ENCODE peak calls at places on chromosome 7, in ten cellular contexts. One of them, this sample, is unnamed.

GRCh38 chr7:129454249-129454551 is 20.0 kb downstream of the STRIP2 start:
- ATAC-seq in A549: no peak
- ATAC-seq in left cardiac atrium: peak; percentile 14
- ATAC-seq in activated naive CD8-positive, alpha-beta T cell treated with anti-CD3 and anti-CD28 coated beads, Interleukin-2, amount 10 ng/mL, durations not matched to agents 7 days and 5 days: no peak
- ATAC-seq in gastroesophageal sphincter: no peak
- ATAC-seq in naive B cell: no peak
- ATAC-seq in activated T-cell treated with anti-CD3 and anti-CD28 coated beads, Interleukin-2, amount 50 U/mL, for 72 hours: no peak
- ATAC-seq in natural killer cell: no peak
- ATAC-seq in Right ventricle myocardium superior: no peak
- ATAC-seq in CD4-positive, CD25-positive, alpha-beta regulatory T cell: no peak
- ATAC-seq in this sample: no peak

GRCh38 chr7:16528520-16528919 is 1.9 kb downstream of the LRRC72 start:
- ATAC-seq in A549: no peak
- ATAC-seq in left cardiac atrium: no peak
- ATAC-seq in activated naive CD8-positive, alpha-beta T cell treated with anti-CD3 and anti-CD28 coated beads, Interleukin-2, amount 10 ng/mL, durations not matched to agents 7 days and 5 days: no peak
- ATAC-seq in gastroesophageal sphincter: no peak
- ATAC-seq in naive B cell: no peak
- ATAC-seq in activated T-cell treated with anti-CD3 and anti-CD28 coated beads, Interleukin-2, amount 50 U/mL, for 72 hours: peak; percentile 25
- ATAC-seq in natural killer cell: no peak
- ATAC-seq in Right ventricle myocardium superior: no peak
- ATAC-seq in CD4-positive, CD25-positive, alpha-beta regulatory T cell: no peak
- ATAC-seq in this sample: no peak

GRCh38 chr7:360454-361100 is 70.6 kb downstream of the FOXL3 start:
- ATAC-seq in A549: no peak
- ATAC-seq in left cardiac atrium: no peak
- ATAC-seq in activated naive CD8-positive, alpha-beta T cell treated with anti-CD3 and anti-CD28 coated beads, Interleukin-2, amount 10 ng/mL, durations not matched to agents 7 days and 5 days: peak; percentile 62
- ATAC-seq in gastroesophageal sphincter: no peak
- ATAC-seq in naive B cell: no peak
- ATAC-seq in activated T-cell treated with anti-CD3 and anti-CD28 coated beads, Interleukin-2, amount 50 U/mL, for 72 hours: peak; percentile 75
- ATAC-seq in natural killer cell: no peak
- ATAC-seq in Right ventricle myocardium superior: no peak
- ATAC-seq in CD4-positive, CD25-positive, alpha-beta regulatory T cell: peak; percentile 46
- ATAC-seq in this sample: no peak

GRCh38 chr7:14414274-14414986 is 425.0 kb upstream of the ETV1 start:
- ATAC-seq in A549: no peak
- ATAC-seq in left cardiac atrium: peak; percentile 92
- ATAC-seq in activated naive CD8-positive, alpha-beta T cell treated with anti-CD3 and anti-CD28 coated beads, Interleukin-2, amount 10 ng/mL, durations not matched to agents 7 days and 5 days: no peak
- ATAC-seq in gastroesophageal sphincter: no peak
- ATAC-seq in naive B cell: no peak
- ATAC-seq in activated T-cell treated with anti-CD3 and anti-CD28 coated beads, Interleukin-2, amount 50 U/mL, for 72 hours: no peak
- ATAC-seq in natural killer cell: no peak
- ATAC-seq in Right ventricle myocardium superior: peak; percentile 96
- ATAC-seq in CD4-positive, CD25-positive, alpha-beta regulatory T cell: no peak
- ATAC-seq in this sample: no peak

GRCh38 chr7:1592299-1592842 is 22.5 kb upstream of the PSMG3 start:
- ATAC-seq in A549: no peak
- ATAC-seq in left cardiac atrium: no peak
- ATAC-seq in activated naive CD8-positive, alpha-beta T cell treated with anti-CD3 and anti-CD28 coated beads, Interleukin-2, amount 10 ng/mL, durations not matched to agents 7 days and 5 days: peak; percentile 28
- ATAC-seq in gastroesophageal sphincter: no peak
- ATAC-seq in naive B cell: peak; percentile 79
- ATAC-seq in activated T-cell treated with anti-CD3 and anti-CD28 coated beads, Interleukin-2, amount 50 U/mL, for 72 hours: peak; percentile 3
- ATAC-seq in natural killer cell: peak; percentile 16
- ATAC-seq in Right ventricle myocardium superior: no peak
- ATAC-seq in CD4-positive, CD25-positive, alpha-beta regulatory T cell: no peak
- ATAC-seq in this sample: peak; percentile 74

GRCh38 chr7:110941385-110941784 is 149.5 kb upstream of the LRRN3 start:
- ATAC-seq in A549: no peak
- ATAC-seq in left cardiac atrium: no peak
- ATAC-seq in activated naive CD8-positive, alpha-beta T cell treated with anti-CD3 and anti-CD28 coated beads, Interleukin-2, amount 10 ng/mL, durations not matched to agents 7 days and 5 days: no peak
- ATAC-seq in gastroesophageal sphincter: no peak
- ATAC-seq in naive B cell: no peak
- ATAC-seq in activated T-cell treated with anti-CD3 and anti-CD28 coated beads, Interleukin-2, amount 50 U/mL, for 72 hours: no peak
- ATAC-seq in natural killer cell: no peak
- ATAC-seq in Right ventricle myocardium superior: no peak
- ATAC-seq in CD4-positive, CD25-positive, alpha-beta regulatory T cell: no peak
- ATAC-seq in this sample: no peak

GRCh38 chr7:38316733-38317360 is 43.4 kb upstream of the TARP start:
- ATAC-seq in A549: no peak
- ATAC-seq in left cardiac atrium: no peak
- ATAC-seq in activated naive CD8-positive, alpha-beta T cell treated with anti-CD3 and anti-CD28 coated beads, Interleukin-2, amount 10 ng/mL, durations not matched to agents 7 days and 5 days: no peak
- ATAC-seq in gastroesophageal sphincter: no peak
- ATAC-seq in naive B cell: no peak
- ATAC-seq in activated T-cell treated with anti-CD3 and anti-CD28 coated beads, Interleukin-2, amount 50 U/mL, for 72 hours: no peak
- ATAC-seq in natural killer cell: peak; percentile 35
- ATAC-seq in Right ventricle myocardium superior: no peak
- ATAC-seq in CD4-positive, CD25-positive, alpha-beta regulatory T cell: no peak
- ATAC-seq in this sample: no peak

GRCh38 chr7:81810448-81811155 is 40.8 kb upstream of the HGF start:
- ATAC-seq in A549: no peak
- ATAC-seq in left cardiac atrium: peak; percentile 65
- ATAC-seq in activated naive CD8-positive, alpha-beta T cell treated with anti-CD3 and anti-CD28 coated beads, Interleukin-2, amount 10 ng/mL, durations not matched to agents 7 days and 5 days: no peak
- ATAC-seq in gastroesophageal sphincter: peak; percentile 71
- ATAC-seq in naive B cell: no peak
- ATAC-seq in activated T-cell treated with anti-CD3 and anti-CD28 coated beads, Interleukin-2, amount 50 U/mL, for 72 hours: no peak
- ATAC-seq in natural killer cell: no peak
- ATAC-seq in Right ventricle myocardium superior: peak; percentile 62
- ATAC-seq in CD4-positive, CD25-positive, alpha-beta regulatory T cell: no peak
- ATAC-seq in this sample: no peak

GRCh38 chr7:71019703-71020102 is 112.2 kb upstream of the GALNT17 start:
- ATAC-seq in A549: no peak
- ATAC-seq in left cardiac atrium: peak; percentile 88
- ATAC-seq in activated naive CD8-positive, alpha-beta T cell treated with anti-CD3 and anti-CD28 coated beads, Interleukin-2, amount 10 ng/mL, durations not matched to agents 7 days and 5 days: no peak
- ATAC-seq in gastroesophageal sphincter: peak; percentile 64
- ATAC-seq in naive B cell: no peak
- ATAC-seq in activated T-cell treated with anti-CD3 and anti-CD28 coated beads, Interleukin-2, amount 50 U/mL, for 72 hours: no peak
- ATAC-seq in natural killer cell: no peak
- ATAC-seq in Right ventricle myocardium superior: peak; percentile 60
- ATAC-seq in CD4-positive, CD25-positive, alpha-beta regulatory T cell: no peak
- ATAC-seq in this sample: no peak

GRCh38 chr7:87028636-87029035 is 30.8 kb downstream of the ELAPOR2 start:
- ATAC-seq in A549: no peak
- ATAC-seq in left cardiac atrium: no peak
- ATAC-seq in activated naive CD8-positive, alpha-beta T cell treated with anti-CD3 and anti-CD28 coated beads, Interleukin-2, amount 10 ng/mL, durations not matched to agents 7 days and 5 days: no peak
- ATAC-seq in gastroesophageal sphincter: no peak
- ATAC-seq in naive B cell: no peak
- ATAC-seq in activated T-cell treated with anti-CD3 and anti-CD28 coated beads, Interleukin-2, amount 50 U/mL, for 72 hours: no peak
- ATAC-seq in natural killer cell: no peak
- ATAC-seq in Right ventricle myocardium superior: no peak
- ATAC-seq in CD4-positive, CD25-positive, alpha-beta regulatory T cell: no peak
- ATAC-seq in this sample: no peak

GRCh38 chr7:34165927-34166550 is 260.7 kb downstream of the BMPER start:
- ATAC-seq in A549: peak; percentile 86
- ATAC-seq in left cardiac atrium: no peak
- ATAC-seq in activated naive CD8-positive, alpha-beta T cell treated with anti-CD3 and anti-CD28 coated beads, Interleukin-2, amount 10 ng/mL, durations not matched to agents 7 days and 5 days: no peak
- ATAC-seq in gastroesophageal sphincter: no peak
- ATAC-seq in naive B cell: no peak
- ATAC-seq in activated T-cell treated with anti-CD3 and anti-CD28 coated beads, Interleukin-2, amount 50 U/mL, for 72 hours: no peak
- ATAC-seq in natural killer cell: no peak
- ATAC-seq in Right ventricle myocardium superior: peak; percentile 48
- ATAC-seq in CD4-positive, CD25-positive, alpha-beta regulatory T cell: no peak
- ATAC-seq in this sample: no peak

GRCh38 chr7:154342971-154343633 is 290.9 kb downstream of the DPP6 start:
- ATAC-seq in A549: no peak
- ATAC-seq in left cardiac atrium: no peak
- ATAC-seq in activated naive CD8-positive, alpha-beta T cell treated with anti-CD3 and anti-CD28 coated beads, Interleukin-2, amount 10 ng/mL, durations not matched to agents 7 days and 5 days: no peak
- ATAC-seq in gastroesophageal sphincter: no peak
- ATAC-seq in naive B cell: no peak
- ATAC-seq in activated T-cell treated with anti-CD3 and anti-CD28 coated beads, Interleukin-2, amount 50 U/mL, for 72 hours: no peak
- ATAC-seq in natural killer cell: no peak
- ATAC-seq in Right ventricle myocardium superior: no peak
- ATAC-seq in CD4-positive, CD25-positive, alpha-beta regulatory T cell: no peak
- ATAC-seq in this sample: no peak

GRCh38 chr7:22694597-22695207 is 32.3 kb upstream of the IL6 start:
- ATAC-seq in A549: no peak
- ATAC-seq in left cardiac atrium: no peak
- ATAC-seq in activated naive CD8-positive, alpha-beta T cell treated with anti-CD3 and anti-CD28 coated beads, Interleukin-2, amount 10 ng/mL, durations not matched to agents 7 days and 5 days: peak; percentile 70
- ATAC-seq in gastroesophageal sphincter: no peak
- ATAC-seq in naive B cell: peak; percentile 68
- ATAC-seq in activated T-cell treated with anti-CD3 and anti-CD28 coated beads, Interleukin-2, amount 50 U/mL, for 72 hours: no peak
- ATAC-seq in natural killer cell: no peak
- ATAC-seq in Right ventricle myocardium superior: no peak
- ATAC-seq in CD4-positive, CD25-positive, alpha-beta regulatory T cell: no peak
- ATAC-seq in this sample: peak; percentile 51

GRCh38 chr7:140512317-140513000 is 33.2 kb upstream of the MKRN1 start:
- ATAC-seq in A549: peak; percentile 79
- ATAC-seq in left cardiac atrium: peak; percentile 35
- ATAC-seq in activated naive CD8-positive, alpha-beta T cell treated with anti-CD3 and anti-CD28 coated beads, Interleukin-2, amount 10 ng/mL, durations not matched to agents 7 days and 5 days: no peak
- ATAC-seq in gastroesophageal sphincter: no peak
- ATAC-seq in naive B cell: no peak
- ATAC-seq in activated T-cell treated with anti-CD3 and anti-CD28 coated beads, Interleukin-2, amount 50 U/mL, for 72 hours: no peak
- ATAC-seq in natural killer cell: no peak
- ATAC-seq in Right ventricle myocardium superior: peak; percentile 37
- ATAC-seq in CD4-positive, CD25-positive, alpha-beta regulatory T cell: no peak
- ATAC-seq in this sample: peak; percentile 41

GRCh38 chr7:139080905-139081304 is 28.6 kb downstream of the ZC3HAV1 start:
- ATAC-seq in A549: no peak
- ATAC-seq in left cardiac atrium: no peak
- ATAC-seq in activated naive CD8-positive, alpha-beta T cell treated with anti-CD3 and anti-CD28 coated beads, Interleukin-2, amount 10 ng/mL, durations not matched to agents 7 days and 5 days: peak; percentile 8
- ATAC-seq in gastroesophageal sphincter: no peak
- ATAC-seq in naive B cell: no peak
- ATAC-seq in activated T-cell treated with anti-CD3 and anti-CD28 coated beads, Interleukin-2, amount 50 U/mL, for 72 hours: no peak
- ATAC-seq in natural killer cell: no peak
- ATAC-seq in Right ventricle myocardium superior: no peak
- ATAC-seq in CD4-positive, CD25-positive, alpha-beta regulatory T cell: no peak
- ATAC-seq in this sample: no peak

GRCh38 chr7:30894866-30895408 is 16.7 kb upstream of the AQP1 start:
- ATAC-seq in A549: peak; percentile 44
- ATAC-seq in left cardiac atrium: no peak
- ATAC-seq in activated naive CD8-positive, alpha-beta T cell treated with anti-CD3 and anti-CD28 coated beads, Interleukin-2, amount 10 ng/mL, durations not matched to agents 7 days and 5 days: no peak
- ATAC-seq in gastroesophageal sphincter: no peak
- ATAC-seq in naive B cell: no peak
- ATAC-seq in activated T-cell treated with anti-CD3 and anti-CD28 coated beads, Interleukin-2, amount 50 U/mL, for 72 hours: no peak
- ATAC-seq in natural killer cell: no peak
- ATAC-seq in Right ventricle myocardium superior: no peak
- ATAC-seq in CD4-positive, CD25-positive, alpha-beta regulatory T cell: no peak
- ATAC-seq in this sample: no peak

GRCh38 chr7:11701829-11702560 is 130.0 kb downstream of the THSD7A start:
- ATAC-seq in A549: peak; percentile 64
- ATAC-seq in left cardiac atrium: no peak
- ATAC-seq in activated naive CD8-positive, alpha-beta T cell treated with anti-CD3 and anti-CD28 coated beads, Interleukin-2, amount 10 ng/mL, durations not matched to agents 7 days and 5 days: no peak
- ATAC-seq in gastroesophageal sphincter: no peak
- ATAC-seq in naive B cell: no peak
- ATAC-seq in activated T-cell treated with anti-CD3 and anti-CD28 coated beads, Interleukin-2, amount 50 U/mL, for 72 hours: no peak
- ATAC-seq in natural killer cell: no peak
- ATAC-seq in Right ventricle myocardium superior: no peak
- ATAC-seq in CD4-positive, CD25-positive, alpha-beta regulatory T cell: no peak
- ATAC-seq in this sample: no peak

GRCh38 chr7:15686957-15687644 is 618 bp upstream of the MEOX2 start:
- ATAC-seq in A549: peak; percentile 48
- ATAC-seq in left cardiac atrium: no peak
- ATAC-seq in activated naive CD8-positive, alpha-beta T cell treated with anti-CD3 and anti-CD28 coated beads, Interleukin-2, amount 10 ng/mL, durations not matched to agents 7 days and 5 days: no peak
- ATAC-seq in gastroesophageal sphincter: no peak
- ATAC-seq in naive B cell: no peak
- ATAC-seq in activated T-cell treated with anti-CD3 and anti-CD28 coated beads, Interleukin-2, amount 50 U/mL, for 72 hours: no peak
- ATAC-seq in natural killer cell: no peak
- ATAC-seq in Right ventricle myocardium superior: no peak
- ATAC-seq in CD4-positive, CD25-positive, alpha-beta regulatory T cell: no peak
- ATAC-seq in this sample: no peak

GRCh38 chr7:92667816-92668540 is 77.8 kb upstream of the FAM133B start:
- ATAC-seq in A549: no peak
- ATAC-seq in left cardiac atrium: no peak
- ATAC-seq in activated naive CD8-positive, alpha-beta T cell treated with anti-CD3 and anti-CD28 coated beads, Interleukin-2, amount 10 ng/mL, durations not matched to agents 7 days and 5 days: no peak
- ATAC-seq in gastroesophageal sphincter: no peak
- ATAC-seq in naive B cell: no peak
- ATAC-seq in activated T-cell treated with anti-CD3 and anti-CD28 coated beads, Interleukin-2, amount 50 U/mL, for 72 hours: peak; percentile 10
- ATAC-seq in natural killer cell: no peak
- ATAC-seq in Right ventricle myocardium superior: no peak
- ATAC-seq in CD4-positive, CD25-positive, alpha-beta regulatory T cell: no peak
- ATAC-seq in this sample: no peak

GRCh38 chr7:18151419-18151818 is 123.8 kb upstream of the PRPS1L1 start:
- ATAC-seq in A549: peak; percentile 57
- ATAC-seq in left cardiac atrium: no peak
- ATAC-seq in activated naive CD8-positive, alpha-beta T cell treated with anti-CD3 and anti-CD28 coated beads, Interleukin-2, amount 10 ng/mL, durations not matched to agents 7 days and 5 days: no peak
- ATAC-seq in gastroesophageal sphincter: no peak
- ATAC-seq in naive B cell: no peak
- ATAC-seq in activated T-cell treated with anti-CD3 and anti-CD28 coated beads, Interleukin-2, amount 50 U/mL, for 72 hours: no peak
- ATAC-seq in natural killer cell: no peak
- ATAC-seq in Right ventricle myocardium superior: no peak
- ATAC-seq in CD4-positive, CD25-positive, alpha-beta regulatory T cell: no peak
- ATAC-seq in this sample: no peak

GRCh38 chr7:123682690-123683089 is 27.0 kb downstream of the LMOD2 start:
- ATAC-seq in A549: peak; percentile 88
- ATAC-seq in left cardiac atrium: peak; percentile 53
- ATAC-seq in activated naive CD8-positive, alpha-beta T cell treated with anti-CD3 and anti-CD28 coated beads, Interleukin-2, amount 10 ng/mL, durations not matched to agents 7 days and 5 days: no peak
- ATAC-seq in gastroesophageal sphincter: no peak
- ATAC-seq in naive B cell: no peak
- ATAC-seq in activated T-cell treated with anti-CD3 and anti-CD28 coated beads, Interleukin-2, amount 50 U/mL, for 72 hours: no peak
- ATAC-seq in natural killer cell: no peak
- ATAC-seq in Right ventricle myocardium superior: peak; percentile 65
- ATAC-seq in CD4-positive, CD25-positive, alpha-beta regulatory T cell: peak; percentile 60
- ATAC-seq in this sample: no peak